ENCODE peak calls at places on chromosomes 12 and 14, in ten cellular contexts. U, B, S, K, F, P, C, D, G and L are unnamed samples. For H3K4me1 and H3K9me3, the result is how much of the 10 kb centered on the place peaks cover.

GRCh38 chr14:79585845-79586244 is 625.5 kb downstream of the DIO2 start:
- DNase-seq in U (no peak), B (no peak), S (peak), K (no peak), F (no peak), P (no peak), C (peak), D (no peak), G (no peak), L (no peak)

GRCh38 chr14:102939329-102939728 is 16.9 kb downstream of the AMN start:
- DNase-seq in U (no peak), B (no peak), S (no peak), K (no peak), F (no peak), P (no peak), C (no peak), D (no peak), G (no peak), L (no peak)

GRCh38 chr12:64010069-64010686 is 165.7 kb downstream of the SRGAP1 start:
- DNase-seq in U (no peak), B (no peak), S (peak), K (no peak), F (no peak), P (no peak), C (peak), D (no peak), G (no peak), L (no peak)

GRCh38 chr12:57939291-57939690 is 2.1 kb upstream of the ATP23 start:
- DNase-seq in U (no peak), B (no peak), S (no peak), K (no peak), F (no peak), P (no peak), C (no peak), D (no peak), G (no peak), L (no peak)

GRCh38 chr14:65854215-65854614 is 441.7 kb downstream of the FUT8 start:
- DNase-seq in U (peak), B (no peak), S (no peak), K (no peak), F (no peak), P (no peak), C (no peak), D (no peak), G (no peak), L (no peak)

GRCh38 chr12:46653311-46653710 is 172.5 kb downstream of the SLC38A4 start:
- DNase-seq in U (no peak), B (no peak), S (no peak), K (no peak), F (no peak), P (no peak), C (no peak), D (no peak), G (no peak), L (no peak)

GRCh38 chr12:57518176-57518919 is 2.0 kb downstream of the DDIT3 start:
- DNase-seq in U (no peak), B (no peak), S (no peak), K (no peak), F (no peak), P (no peak), C (no peak), D (no peak), G (no peak), L (no peak)

GRCh38 chr14:23057757-23058653 is 685 bp upstream of the CDH24 start:
- DNase-seq in U (peak), B (peak), S (peak), K (peak), F (peak), P (peak), C (peak), D (peak), G (peak), L (peak)

GRCh38 chr14:70020350-70021170 is 141.3 kb downstream of the SMOC1 start:
- DNase-seq in U (no peak), B (no peak), S (no peak), K (peak), F (no peak), P (no peak), C (no peak), D (no peak), G (no peak), L (no peak)

GRCh38 chr14:80211143-80212024 is at the start of gene DIO2:
- DNase-seq in U (no peak), B (no peak), S (peak), K (peak), F (peak), P (no peak), C (peak), D (no peak), G (peak), L (no peak)

GRCh38 chr14:69345402-69345801 is 52.7 kb downstream of the ERH start:
- DNase-seq in U (no peak), B (no peak), S (no peak), K (no peak), F (no peak), P (no peak), C (no peak), D (no peak), G (no peak), L (no peak)

GRCh38 chr12:87430444-87430843 is 598.8 kb downstream of the C12orf50 start:
- DNase-seq in U (no peak), B (no peak), S (no peak), K (no peak), F (no peak), P (no peak), C (no peak), D (no peak), G (no peak), L (no peak)

GRCh38 chr14:80323266-80323665 is 112.0 kb upstream of the DIO2 start:
- DNase-seq in U (no peak), B (no peak), S (no peak), K (no peak), F (no peak), P (no peak), C (no peak), D (no peak), G (no peak), L (no peak)

GRCh38 chr14:24710403-24711063 is 76.5 kb upstream of the GZMB start:
- DNase-seq in U (peak), B (peak), S (peak), K (peak), F (peak), P (peak), C (peak), D (peak), G (peak), L (peak)

GRCh38 chr12:7588703-7589329 is 76.9 kb downstream of the APOBEC1 start:
- DNase-seq in U (peak), B (no peak), S (peak), K (peak), F (no peak), P (peak), C (no peak), D (peak), G (peak), L (peak)

GRCh38 chr12:69266045-69266635 is 26.8 kb downstream of the CPSF6 start:
- DNase-seq in U (no peak), B (no peak), S (no peak), K (peak), F (no peak), P (no peak), C (peak), D (no peak), G (no peak), L (no peak)

GRCh38 chr14:88829188-88829587 is 4.7 kb downstream of the TTC8 start:
- DNase-seq in U (no peak), B (no peak), S (no peak), K (no peak), F (no peak), P (no peak), C (no peak), D (no peak), G (no peak), L (no peak)

GRCh38 chr14:72404998-72405397 is 472.8 kb downstream of the RGS6 start:
- DNase-seq in U (no peak), B (no peak), S (no peak), K (no peak), F (no peak), P (no peak), C (no peak), D (no peak), G (peak), L (no peak)

GRCh38 chr12:54262403-54262925 is 17.5 kb downstream of the CBX5 start:
- DNase-seq in U (no peak), B (peak), S (peak), K (peak), F (no peak), P (no peak), C (peak), D (no peak), G (no peak), L (no peak)

GRCh38 chr12:131831635-131832041 is 3.4 kb downstream of the MMP17 start:
- DNase-seq in U (no peak), B (peak), S (peak), K (no peak), F (no peak), P (no peak), C (peak), D (no peak), G (no peak), L (no peak)

GRCh38 chr12:92133166-92133565 is 12.5 kb downstream of the BTG1 start:
- DNase-seq in U (no peak), B (no peak), S (no peak), K (no peak), F (no peak), P (no peak), C (peak), D (no peak), G (no peak), L (no peak)

GRCh38 chr12:1580526-1580925 is 13.9 kb downstream of the FBXL14 start:
- DNase-seq in U (no peak), B (no peak), S (no peak), K (no peak), F (no peak), P (no peak), C (no peak), D (no peak), G (peak), L (no peak)

GRCh38 chr12:1581973-1582708 is 12.2 kb downstream of the FBXL14 start:
- DNase-seq in U (no peak), B (no peak), S (no peak), K (no peak), F (no peak), P (no peak), C (no peak), D (no peak), G (no peak), L (no peak)

GRCh38 chr12:1582709-1583050 is 11.7 kb downstream of the FBXL14 start:
- DNase-seq in U (no peak), B (no peak), S (no peak), K (no peak), F (no peak), P (no peak), C (no peak), D (no peak), G (no peak), L (no peak)

GRCh38 chr12:1584326-1584725 is 10.1 kb downstream of the FBXL14 start:
- DNase-seq in U (no peak), B (no peak), S (no peak), K (no peak), F (no peak), P (no peak), C (no peak), D (no peak), G (no peak), L (no peak)

GRCh38 chr12:1583421-1584078 is 10.8 kb downstream of the FBXL14 start:
- DNase-seq in U (peak), B (peak), S (peak), K (peak), F (no peak), P (peak), C (peak), D (peak), G (peak), L (peak)
- H3K4me3 ChIP-seq in U (no peak), B (no peak), S (no peak), K (no peak), F (peak), P (peak), C (peak), D (no peak), G (no peak), L (no peak)

DNA sequence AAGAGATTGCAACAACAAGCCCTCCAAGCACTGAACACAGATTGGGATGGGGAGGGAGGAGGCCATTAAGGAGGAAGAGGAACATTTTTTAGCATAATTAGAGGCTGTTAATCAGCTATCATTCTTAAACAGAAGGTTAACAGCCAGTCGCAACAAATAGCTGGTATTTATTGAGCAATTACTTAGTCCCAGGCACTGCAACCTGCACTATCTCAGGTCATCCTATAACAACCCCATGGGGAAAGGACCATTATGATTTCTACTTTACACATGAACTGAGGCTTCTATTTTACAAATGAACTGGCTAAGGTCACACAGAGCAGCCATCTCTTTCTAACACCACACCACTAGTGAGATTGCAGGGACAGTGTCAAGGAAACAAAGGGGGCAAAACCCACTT is 10.4 kb downstream of the RAB35 start:
- DNase-seq in U (no peak), B (no peak), S (no peak), K (no peak), F (no peak), P (no peak), C (no peak), D (no peak), G (no peak), L (no peak)
- H3K4me1 ChIP-seq in U (half or more), B (under half), S (under half), K (under half), F (half or more), P (under half), C (under half), D (under half), G (under half), L (under half)

GRCh38 chr12:130124106-130124505 is 38.2 kb upstream of the FZD10 start:
- DNase-seq in U (no peak), B (no peak), S (no peak), K (no peak), F (no peak), P (no peak), C (no peak), D (no peak), G (no peak), L (no peak)
- H3K9me3 ChIP-seq in U (under half), B (under half), S (under half), K (under half), F (under half), P (under half), C (under half), D (under half), G (under half), L (under half)

GRCh38 chr12:89469361-89469760 is 55.2 kb downstream of the GALNT4 start:
- DNase-seq in U (no peak), B (no peak), S (no peak), K (peak), F (no peak), P (no peak), C (peak), D (no peak), G (no peak), L (no peak)
- H3K4me3 ChIP-seq in U (no peak), B (no peak), S (no peak), K (no peak), F (no peak), P (peak), C (no peak), D (no peak), G (no peak), L (no peak)